ENCODE peak calls at places on chromosomes 13 and 19, in four cellular contexts. Y is colonic mucosa, S is heart right ventricle, M is psoas muscle. P is an unnamed sample.

GRCh38 chr13:52847322-52847681 is 1.1 kb downstream of the PCDH8 start:
- DNase-seq in Y (no peak), M (no peak), S (no peak), P (no peak)

GRCh38 chr19:33832633-33833032 is 36.0 kb downstream of the KCTD15 start:
- DNase-seq in Y (no peak), M (no peak), S (no peak), P (no peak)

GRCh38 chr19:40960780-40961179 is 30.3 kb upstream of the CYP2B6 start:
- DNase-seq in M (no peak), Y (no peak), S (no peak), P (no peak)

GRCh38 chr19:47475460-47475859 is 3.8 kb upstream of the SLC8A2 start:
- DNase-seq in Y (no peak), S (no peak), M (peak; percentile 6), P (no peak)

GRCh38 chr13:52991344-52992020 is 37.1 kb upstream of the OLFM4 start:
- DNase-seq in M (no peak), S (no peak), Y (no peak), P (no peak)

GRCh38 chr13:25922373-25922772 is 129.4 kb downstream of the SHISA2 start:
- DNase-seq in Y (no peak), S (no peak), M (no peak), P (no peak)

GRCh38 chr19:37855098-37855497 is 51.3 kb downstream of the WDR87 start:
- DNase-seq in M (no peak), Y (peak; percentile 39), S (peak; percentile 61), P (peak; percentile 41)

GRCh38 chr13:96527497-96527896 is 437.6 kb downstream of the HS6ST3 start:
- DNase-seq in M (no peak), Y (no peak), S (no peak), P (peak; percentile 1)

GRCh38 chr13:76885203-76886004 is 801 bp downstream of the KCTD12 start:
- DNase-seq in S (peak; percentile 71), M (peak; percentile 83), Y (peak; percentile 83), P (peak; percentile 86)

GRCh38 chr13:100044936-100045335 is 44.0 kb upstream of the PCCA start:
- DNase-seq in M (no peak), S (no peak), Y (no peak), P (peak; percentile 28)

GRCh38 chr19:8592231-8593009 is 15.2 kb upstream of the MYO1F start:
- DNase-seq in S (peak; percentile 96), M (peak; percentile 95), Y (peak; percentile 88), P (peak; percentile 99)

GRCh38 chr19:35712910-35713845 is 4.6 kb upstream of the KMT2B start:
- DNase-seq in M (no peak), S (no peak), Y (no peak), P (no peak)

GRCh38 chr13:80131204-80131603 is 209.7 kb downstream of the SPRY2 start:
- DNase-seq in Y (peak; percentile 85), M (peak; percentile 87), S (peak; percentile 84), P (peak; percentile 86)

GRCh38 chr13:30698023-30698422 is 37.3 kb upstream of the ALOX5AP start:
- DNase-seq in S (no peak), M (no peak), Y (no peak), P (peak; percentile 86)

GRCh38 chr13:24304620-24305019 is 4.8 kb upstream of the C1QTNF9 start:
- DNase-seq in M (no peak), Y (no peak), S (no peak), P (no peak)

GRCh38 chr13:20974981-20975585 is 72.5 kb upstream of the XPO4 start:
- DNase-seq in S (no peak), M (no peak), Y (no peak), P (no peak)

GRCh38 chr19:49132974-49133609 is 13.7 kb downstream of the PPFIA3 start:
- DNase-seq in M (no peak), S (peak; percentile 57), Y (peak; percentile 70), P (no peak)

GRCh38 chr13:92175330-92175729 is 776.9 kb downstream of the GPC5 start:
- DNase-seq in S (no peak), M (no peak), Y (peak; percentile 20), P (peak; percentile 93)
- TF ChIP-seq CTCF in S (peak; percentile 51), M (no peak), Y (no peak), P (peak; percentile 74)

GRCh38 chr19:18666304-18666703 is 17.2 kb upstream of the CRTC1 start:
- DNase-seq in S (no peak), M (no peak), Y (no peak), P (no peak)

GRCh38 chr19:18663940-18664530 is 19.4 kb upstream of the CRTC1 start:
- DNase-seq in S (no peak), Y (no peak), M (no peak), P (no peak)

GRCh38 chr19:18666784-18667183 is 16.7 kb upstream of the CRTC1 start:
- DNase-seq in M (no peak), S (no peak), Y (no peak), P (no peak)

GRCh38 chr19:18667531-18668251 is 15.8 kb upstream of the CRTC1 start:
- DNase-seq in Y (no peak), M (peak; percentile 42), S (no peak), P (no peak)

DNA sequence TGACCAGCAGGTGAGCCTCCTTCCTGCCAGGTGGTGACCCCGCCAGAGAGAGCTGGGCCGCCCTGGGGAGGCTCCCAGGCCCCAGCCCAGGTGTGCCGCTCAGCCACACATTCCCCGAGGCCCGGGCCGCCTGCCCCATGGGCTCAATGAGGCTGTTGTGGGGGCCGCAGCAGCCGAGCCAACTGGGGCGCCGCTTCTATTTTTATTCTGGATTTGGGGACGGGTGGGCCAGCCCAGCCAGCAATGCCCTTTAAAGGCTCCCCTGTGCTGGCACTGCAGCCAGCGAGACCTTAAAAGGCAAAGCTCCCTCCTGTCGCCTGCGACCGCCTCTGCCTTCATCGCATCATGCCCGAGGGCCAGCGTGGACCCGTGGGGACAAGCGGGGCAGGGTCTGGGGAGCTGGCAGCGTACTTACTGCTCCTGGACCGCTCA is 17.7 kb upstream of the CRTC1 start:
- DNase-seq in M (no peak), S (no peak), Y (no peak), P (no peak)
- H3K4me3 ChIP-seq in M (no peak overlapping the region), S (no peak overlapping the region), Y (no peak overlapping the region), P (no peak overlapping the region)

DNA sequence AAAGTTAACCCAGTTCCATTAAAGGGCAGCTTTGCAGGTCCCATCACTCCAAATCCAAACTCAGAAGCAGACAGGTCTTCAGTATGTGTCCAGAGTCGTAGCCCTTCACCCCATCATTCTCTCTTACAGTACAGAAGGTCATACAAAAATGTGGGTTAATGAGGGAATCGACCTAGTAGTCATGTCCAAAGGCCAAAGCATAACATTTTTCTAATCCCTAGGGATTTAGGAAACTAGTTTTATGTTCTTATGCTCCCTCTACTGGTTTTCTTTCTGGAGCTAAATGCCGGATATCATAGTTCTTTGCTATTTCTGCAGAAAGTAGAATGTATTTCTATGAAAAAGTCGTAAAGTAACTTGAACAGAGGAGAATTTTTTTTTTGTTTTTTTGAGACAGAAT is 72.2 kb downstream of the DHRS12 start:
- DNase-seq in M (no peak), Y (no peak), S (no peak), P (peak; percentile 80)
- TF ChIP-seq CTCF in M (peak; percentile 31), Y (no peak), S (peak; percentile 68), P (peak; percentile 61)

GRCh38 chr13:48491423-48492122 is 41.3 kb downstream of the RCBTB2 start:
- DNase-seq in S (no peak), M (no peak), Y (no peak), P (peak; percentile 23)
- H3K4me3 ChIP-seq in S (peak overlapping the region; percentile 40), M (peak overlapping the region; percentile 35), Y (no peak overlapping the region), P (no peak overlapping the region)